ENCODE peak calls at places on chromosomes 12 and 14, in six cellular contexts. S is tibial artery, O is lower lobe of right lung, Y is sigmoid colon, T is heart right ventricle, C is GM23248. P is an unnamed sample.

GRCh38 chr12:123813349-123813748 is 51.2 kb downstream of the DNAH10 start:
- DNase-seq in S (no peak), T (no peak), C (peak; percentile 75), O (no peak), Y (no peak), P (no peak)

GRCh38 chr12:121990692-121991603 is 30.7 kb upstream of the BCL7A start:
- DNase-seq in C (peak; percentile 47), O (no peak), T (no peak), S (no peak), Y (no peak), P (no peak)

GRCh38 chr14:61472025-61472672 is 150.8 kb downstream of the PRKCH start:
- DNase-seq in S (no peak), O (no peak), T (peak; percentile 45), Y (no peak), C (peak; percentile 95), P (no peak)

GRCh38 chr12:131403676-131404075 is 307.2 kb upstream of the SFSWAP start:
- DNase-seq in C (no peak), S (no peak), Y (peak; percentile 53), O (no peak), T (no peak), P (no peak)

GRCh38 chr12:64608901-64609542 is 1.3 kb upstream of the RASSF3 start:
- DNase-seq in S (no peak), O (no peak), C (peak; percentile 68), T (no peak), Y (no peak), P (no peak)

GRCh38 chr14:23217621-23218020 is 20.1 kb upstream of the RNF212B start:
- DNase-seq in S (no peak), C (no peak), O (no peak), T (no peak), Y (no peak), P (no peak)

GRCh38 chr12:95553202-95553943 is 2.1 kb upstream of the USP44 start:
- DNase-seq in C (no peak), T (no peak), Y (no peak), O (no peak), S (no peak), P (no peak)

GRCh38 chr12:111819191-111820158 is 22.6 kb upstream of the MAPKAPK5 start:
- DNase-seq in T (no peak), C (no peak), S (no peak), O (no peak), Y (no peak), P (no peak)

GRCh38 chr14:40164083-40164482 is 731.9 kb upstream of the FBXO33 start:
- DNase-seq in O (no peak), S (no peak), C (peak; percentile 10), T (no peak), Y (no peak), P (no peak)

GRCh38 chr12:114685869-114686268 is 1.9 kb upstream of the TBX3 start:
- DNase-seq in C (no peak), T (no peak), O (no peak), S (no peak), Y (no peak), P (no peak)

GRCh38 chr14:100159865-100160533 is 554 bp upstream of the DEGS2 start:
- DNase-seq in C (no peak), T (no peak), S (no peak), Y (no peak), O (no peak), P (no peak)

GRCh38 chr14:95362180-95362494 is 42.4 kb upstream of the CLMN start:
- DNase-seq in C (no peak), T (no peak), O (no peak), Y (no peak), S (no peak), P (no peak)

GRCh38 chr12:4271433-4272013 is 2.0 kb upstream of the CCND2 start:
- DNase-seq in O (no peak), T (no peak), C (peak; percentile 39), Y (no peak), S (no peak), P (no peak)

GRCh38 chr12:33330940-33331339 is 108.7 kb downstream of the SYT10 start:
- DNase-seq in Y (no peak), C (no peak), T (no peak), O (no peak), S (no peak), P (no peak)

GRCh38 chr14:99730876-99731351 is 46.8 kb downstream of the CYP46A1 start:
- DNase-seq in C (no peak), Y (peak; percentile 71), S (peak; percentile 64), T (no peak), O (peak; percentile 43), P (peak; percentile 58)

GRCh38 chr14:68888025-68888850 is 90.9 kb downstream of the ACTN1 start:
- DNase-seq in O (no peak), T (no peak), S (peak; percentile 84), C (no peak), Y (peak; percentile 86), P (peak; percentile 48)

GRCh38 chr12:60494249-60494648 is 898.4 kb downstream of the SLC16A7 start:
- DNase-seq in Y (no peak), T (no peak), O (no peak), S (no peak), C (peak; percentile 66), P (no peak)

GRCh38 chr12:116613256-116613655 is 54.1 kb downstream of the MAP1LC3B2 start:
- DNase-seq in C (no peak), T (no peak), Y (no peak), S (no peak), O (no peak), P (no peak)

GRCh38 chr12:58349161-58349560 is 407.8 kb downstream of the ATP23 start:
- DNase-seq in S (no peak), T (no peak), Y (no peak), C (no peak), O (no peak), P (no peak)

GRCh38 chr12:56434828-56435227 is 14.4 kb downstream of the TIMELESS start:
- DNase-seq in S (no peak), T (no peak), Y (no peak), C (no peak), O (no peak), P (no peak)

GRCh38 chr14:45177081-45177480 is 41.4 kb downstream of the FANCM start:
- DNase-seq in O (no peak), Y (no peak), C (peak; percentile 86), S (no peak), T (no peak), P (no peak)

GRCh38 chr14:58133739-58134138 is 18.3 kb downstream of the ARMH4 start:
- DNase-seq in C (peak; percentile 76), O (no peak), Y (no peak), S (no peak), T (no peak), P (no peak)

GRCh38 chr12:75665216-75665615 is 153.8 kb upstream of the KRR1 start:
- DNase-seq in T (no peak), S (no peak), C (peak; percentile 62), Y (no peak), O (no peak), P (no peak)

GRCh38 chr14:64417042-64417770 is 29.1 kb downstream of the MTHFD1 start:
- DNase-seq in C (peak; percentile 28), Y (no peak), S (no peak), O (no peak), T (no peak), P (no peak)

GRCh38 chr14:64416348-64416932 is 28.3 kb downstream of the MTHFD1 start:
- DNase-seq in S (no peak), T (no peak), O (no peak), C (no peak), Y (no peak), P (no peak)

GRCh38 chr14:64419003-64419402 is 30.9 kb downstream of the MTHFD1 start:
- DNase-seq in S (no peak), T (no peak), C (no peak), Y (no peak), O (no peak), P (no peak)

GRCh38 chr14:64421166-64421565 is 33.0 kb downstream of the MTHFD1 start:
- DNase-seq in C (peak; percentile 76), T (no peak), Y (no peak), O (no peak), S (no peak), P (no peak)

DNA sequence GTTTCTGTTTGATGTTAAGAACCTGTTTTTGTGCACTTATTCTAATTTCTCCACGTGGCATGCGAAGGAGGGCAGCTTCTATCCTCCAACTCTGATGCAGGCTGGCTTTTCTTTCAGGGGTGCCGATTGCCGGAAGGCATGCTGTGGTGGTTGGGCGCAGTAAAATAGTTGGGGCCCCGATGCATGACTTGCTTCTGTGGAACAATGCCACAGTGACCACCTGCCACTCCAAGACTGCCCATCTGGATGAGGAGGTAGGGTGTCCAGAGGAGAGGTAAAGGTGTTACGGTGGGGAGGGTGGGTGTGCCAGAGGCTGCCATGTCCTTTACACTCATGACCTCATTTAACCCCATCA is 29.6 kb downstream of the MTHFD1 start:
- DNase-seq in Y (no peak), S (no peak), C (no peak), T (no peak), O (no peak), P (no peak)
- H3K36me3 ChIP-seq in Y (peaks cover 13% of the 10 kb centered on the region), S (peaks cover 56% of the 10 kb centered on the region), C (peaks cover 20% of the 10 kb centered on the region), T (no peaks in the 10 kb centered on the region), O (peaks cover 78% of the 10 kb centered on the region), P (no peaks in the 10 kb centered on the region)

GRCh38 chr12:92546826-92547348 is 155.9 kb upstream of the PLEKHG7 start:
- DNase-seq in S (no peak), O (no peak), T (no peak), Y (no peak), C (no peak), P (no peak)

GRCh38 chr12:92543359-92543758 is 159.4 kb upstream of the PLEKHG7 start:
- DNase-seq in O (no peak), C (no peak), T (no peak), S (no peak), Y (no peak), P (no peak)

GRCh38 chr12:92543872-92544271 is 158.9 kb upstream of the PLEKHG7 start:
- DNase-seq in S (no peak), O (no peak), T (no peak), C (no peak), Y (no peak), P (no peak)

GRCh38 chr12:92546259-92546825 is 156.4 kb upstream of the PLEKHG7 start:
- DNase-seq in O (no peak), S (no peak), C (no peak), T (no peak), Y (no peak), P (no peak)

DNA sequence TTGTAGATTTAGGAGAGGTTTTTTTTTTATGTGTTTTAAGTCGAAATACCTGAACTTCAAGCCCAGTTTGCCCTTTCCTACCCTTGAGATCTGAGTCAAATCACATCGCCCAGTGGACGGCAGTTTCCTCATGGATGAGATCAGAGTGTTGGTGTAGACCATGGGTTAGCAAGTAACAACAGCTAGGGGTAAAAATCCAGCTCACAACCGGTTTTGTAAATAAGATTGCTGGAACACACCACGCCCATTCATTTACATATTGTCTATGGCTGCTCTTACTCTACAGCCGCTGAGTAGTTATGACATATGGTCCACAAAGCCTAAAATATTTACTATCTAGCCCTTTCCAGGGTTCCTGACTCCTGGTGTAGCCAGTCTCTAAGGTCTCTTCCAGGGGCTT is 158.5 kb upstream of the PLEKHG7 start:
- DNase-seq in S (no peak), O (no peak), T (no peak), Y (no peak), C (no peak), P (no peak)
- H3K4me1 ChIP-seq in S (peaks cover 6% of the 10 kb centered on the region), O (peaks cover 31% of the 10 kb centered on the region), T (peaks cover 36% of the 10 kb centered on the region), Y (peaks cover 28% of the 10 kb centered on the region), C (peaks cover 8% of the 10 kb centered on the region), P (no peaks in the 10 kb centered on the region)

GRCh38 chr12:12836571-12836970 is 23.4 kb downstream of the DDX47 start:
- DNase-seq in C (peak; percentile 10), T (no peak), O (no peak), Y (no peak), S (no peak), P (no peak)
- H3K36me3 ChIP-seq in C (peaks cover 10% of the 10 kb centered on the region), T (peaks cover under 1% of the 10 kb centered on the region), O (peaks cover 30% of the 10 kb centered on the region), Y (no peaks in the 10 kb centered on the region), S (peaks cover 3% of the 10 kb centered on the region), P (peaks cover 26% of the 10 kb centered on the region)

GRCh38 chr12:108307006-108307405 is 32.1 kb downstream of the CMKLR1 start:
- DNase-seq in Y (no peak), C (peak; percentile 86), O (no peak), S (peak; percentile 76), T (no peak), P (no peak)
- H3K4me1 ChIP-seq in Y (peaks cover 53% of the 10 kb centered on the region), C (peaks cover 50% of the 10 kb centered on the region), O (peaks cover 94% of the 10 kb centered on the region), S (peaks cover 64% of the 10 kb centered on the region), T (peaks cover 91% of the 10 kb centered on the region), P (peaks cover 43% of the 10 kb centered on the region)

P was measured in left lung.